ENCODE peak calls at places on chromosomes 4 and X, in eight cellular contexts. B is GM23248, G is right lobe of liver, T is H7, N is RWPE1, L is GF-D8, Z is A172, Q is MG63. K is an unnamed sample.

GRCh38 chr4:150297861-150298474 is 219.7 kb downstream of the DCLK2 start:
- DNase-seq in L (peak), N (no peak), B (peak), Q (no peak), Z (peak), G (no peak), T (peak), K (peak)

GRCh38 chrX:139448996-139449395 is 81.5 kb upstream of the F9 start:
- DNase-seq in N (no peak), T (no peak), B (peak), L (no peak), Q (no peak), G (no peak), Z (no peak), K (no peak)

GRCh38 chrX:128992107-128992971 is 531.0 kb downstream of the SMARCA1 start:
- DNase-seq in G (no peak), T (peak), N (no peak), Z (no peak), L (no peak), B (no peak), Q (no peak), K (no peak)

GRCh38 chrX:107563851-107564250 is 64.5 kb upstream of the PRPS1 start:
- DNase-seq in Q (no peak), L (no peak), G (no peak), N (no peak), Z (no peak), B (no peak), T (no peak), K (no peak)

GRCh38 chrX:1242901-1243402 is 25.7 kb upstream of the CSF2RA start:
- DNase-seq in N (peak), T (peak), Q (peak), Z (peak), B (no peak), L (no peak), G (no peak), K (no peak)

GRCh38 chr4:150476776-150477175 is 105.2 kb upstream of the MAB21L2 start:
- DNase-seq in G (no peak), T (no peak), N (no peak), Q (no peak), B (no peak), Z (no peak), L (no peak), K (no peak)

GRCh38 chr4:48899950-48900349 is 6.6 kb downstream of the OCIAD2 start:
- DNase-seq in Q (peak), T (no peak), G (no peak), B (no peak), Z (peak), L (peak), N (no peak), K (no peak)

GRCh38 chr4:88937081-88937480 is 119.9 kb downstream of the FAM13A start:
- DNase-seq in Q (no peak), N (no peak), G (no peak), Z (no peak), L (no peak), B (peak), T (no peak), K (no peak)

GRCh38 chr4:113049421-113050355 is at the start of gene ANK2:
- DNase-seq in B (peak), N (no peak), T (peak), G (no peak), Q (no peak), L (no peak), Z (no peak), K (no peak)